ENCODE peak calls at places on chromosomes 13 and 19, in five cellular contexts. V is BE2C, T is substantia nigra, Y is EH, Z is hypothalamus. I is an unnamed sample.

GRCh38 chr19:39705578-39706188 is 1.4 kb downstream of the LGALS14 start:
- DNase-seq in V (no peak), T (no peak), Y (no peak), Z (no peak), I (peak)

GRCh38 chr13:76813874-76814273 is 72.3 kb downstream of the KCTD12 start:
- DNase-seq in V (peak), T (no peak), Y (no peak), Z (no peak), I (no peak)

GRCh38 chr19:39390460-39390758 is 497 bp downstream of the PAF1 start:
- DNase-seq in V (no peak), T (no peak), Y (no peak), Z (no peak), I (no peak)

GRCh38 chr19:5144545-5145179 is 175.7 kb downstream of the KDM4B start:
- DNase-seq in V (no peak), T (no peak), Y (no peak), Z (no peak), I (no peak)

GRCh38 chr19:14496849-14497346 is 971 bp upstream of the GIPC1 start:
- DNase-seq in V (no peak), T (no peak), Y (no peak), Z (no peak), I (no peak)

GRCh38 chr19:2469102-2469914 is 6.6 kb upstream of the GADD45B start:
- DNase-seq in V (no peak), T (no peak), Y (peak), Z (no peak), I (no peak)

GRCh38 chr13:51444922-51445321 is 7.9 kb downstream of the INTS6 start:
- DNase-seq in V (no peak), T (no peak), Y (peak), Z (no peak), I (no peak)

GRCh38 chr19:16200038-16200775 is 2.5 kb downstream of the AP1M1 start:
- DNase-seq in V (no peak), T (no peak), Y (peak), Z (no peak), I (no peak)

GRCh38 chr13:62122434-62122833 is 706.8 kb upstream of the PCDH20 start:
- DNase-seq in V (no peak), T (no peak), Y (no peak), Z (no peak), I (no peak)

GRCh38 chr19:13083627-13084026 is 19.0 kb downstream of the LYL1 start:
- DNase-seq in V (no peak), T (no peak), Y (no peak), Z (peak), I (no peak)

GRCh38 chr13:97005631-97006262 is 11.5 kb upstream of the OXGR1 start:
- DNase-seq in V (no peak), T (no peak), Y (peak), Z (no peak), I (no peak)

GRCh38 chr19:44660081-44660480 is 11.2 kb upstream of the CEACAM19 start:
- DNase-seq in V (no peak), T (no peak), Y (no peak), Z (no peak), I (no peak)

GRCh38 chr13:31807090-31807541 is 67.8 kb downstream of the RXFP2 start:
- DNase-seq in V (peak), T (no peak), Y (no peak), Z (no peak), I (no peak)

GRCh38 chr19:10353793-10354391 is 14.5 kb upstream of the ICAM3 start:
- DNase-seq in V (peak), T (no peak), Y (peak), Z (no peak), I (no peak)

GRCh38 chr19:36182612-36183454 is 30.6 kb upstream of the COX7A1 start:
- DNase-seq in V (no peak), T (no peak), Y (peak), Z (no peak), I (no peak)

GRCh38 chr13:51730927-51731326 is 73.0 kb downstream of the DHRS12 start:
- DNase-seq in V (no peak), T (no peak), Y (no peak), Z (no peak), I (no peak)

GRCh38 chr19:6737873-6738725 is 719 bp upstream of the GPR108 start:
- DNase-seq in V (peak), T (peak), Y (peak), Z (peak), I (peak)

GRCh38 chr13:106570354-106570822 is 2.5 kb upstream of the ARGLU1 start:
- DNase-seq in V (peak), T (no peak), Y (peak), Z (no peak), I (peak)

GRCh38 chr13:80727321-80727975 is 386.5 kb upstream of the SPRY2 start:
- DNase-seq in V (no peak), T (no peak), Y (no peak), Z (no peak), I (no peak)

GRCh38 chr19:55447421-55448174 is 4.5 kb upstream of the SHISA7 start:
- DNase-seq in V (peak), T (peak), Y (peak), Z (peak), I (no peak)

GRCh38 chr19:13579388-13580060 is 73.2 kb upstream of the CACNA1A start:
- DNase-seq in V (no peak), T (no peak), Y (peak), Z (no peak), I (no peak)

GRCh38 chr13:95256086-95256485 is 45.2 kb downstream of the ABCC4 start:
- DNase-seq in V (no peak), T (no peak), Y (peak), Z (no peak), I (no peak)

GRCh38 chr13:44335463-44335862 is 38.2 kb upstream of the SERP2 start:
- DNase-seq in V (no peak), T (no peak), Y (no peak), Z (no peak), I (no peak)

GRCh38 chr13:47549219-47549752 is 451.8 kb downstream of the SUCLA2 start:
- DNase-seq in V (no peak), T (no peak), Y (no peak), Z (no peak), I (no peak)

GRCh38 chr19:51514866-51515481 is 13.4 kb upstream of the SIGLEC12 start:
- DNase-seq in V (no peak), T (no peak), Y (peak), Z (no peak), I (no peak)

GRCh38 chr13:47291116-47291656 is 394.3 kb upstream of the HTR2A start:
- DNase-seq in V (no peak), T (no peak), Y (peak), Z (no peak), I (no peak)

I was measured in naive thymus-derived CD4-positive, alpha-beta T cell.